ENCODE peak calls at places on chromosome 21, in six cellular contexts. S, J, V, T, O and Z are unnamed samples.

GRCh38 chr21:35394634-35395369 is 345.7 kb upstream of the RUNX1 start:
- DNase-seq in S (no peak), J (no peak), V (no peak), T (no peak), O (no peak), Z (no peak)

GRCh38 chr21:14864211-14865021 is 200.4 kb downstream of the NRIP1 start:
- DNase-seq in S (peak), J (peak), V (no peak), T (peak), O (no peak), Z (peak)

GRCh38 chr21:39097981-39098380 is 85.3 kb downstream of the PSMG1 start:
- DNase-seq in S (no peak), J (no peak), V (no peak), T (no peak), O (no peak), Z (no peak)

GRCh38 chr21:27076035-27076434 is 109.1 kb upstream of the ADAMTS5 start:
- DNase-seq in S (no peak), J (no peak), V (no peak), T (no peak), O (no peak), Z (no peak)

GRCh38 chr21:31577280-31577679 is 82.2 kb upstream of the SOD1 start:
- DNase-seq in S (no peak), J (no peak), V (no peak), T (no peak), O (no peak), Z (no peak)

GRCh38 chr21:44262338-44263048 is 796 bp upstream of the DNMT3L start:
- DNase-seq in S (no peak), J (no peak), V (no peak), T (no peak), O (no peak), Z (no peak)

GRCh38 chr21:24076179-24076578 is 1531.1 kb downstream of the MRPL39 start:
- DNase-seq in S (no peak), J (no peak), V (no peak), T (no peak), O (peak), Z (no peak)

GRCh38 chr21:44885615-44886014 is 12.1 kb upstream of the PTTG1IP start:
- DNase-seq in S (no peak), J (no peak), V (no peak), T (no peak), O (no peak), Z (no peak)

GRCh38 chr21:45974073-45975016 is 7.2 kb upstream of the COL6A1 start:
- DNase-seq in S (peak), J (no peak), V (peak), T (peak), O (no peak), Z (no peak)

GRCh38 chr21:16419188-16419874 is 689.5 kb downstream of the USP25 start:
- DNase-seq in S (peak), J (peak), V (peak), T (peak), O (peak), Z (peak)

GRCh38 chr21:25732091-25732760 is 2.5 kb downstream of the ATP5PF start:
- DNase-seq in S (no peak), J (no peak), V (no peak), T (no peak), O (no peak), Z (peak)

GRCh38 chr21:14545906-14546480 is at the start of gene SAMSN1:
- DNase-seq in S (peak), J (no peak), V (no peak), T (no peak), O (no peak), Z (no peak)

GRCh38 chr21:38289697-38290096 is 32.9 kb downstream of the KCNJ15 start:
- DNase-seq in S (peak), J (no peak), V (no peak), T (no peak), O (no peak), Z (no peak)

GRCh38 chr21:45265721-45266517 is 21.8 kb downstream of the POFUT2 start:
- DNase-seq in S (no peak), J (peak), V (no peak), T (no peak), O (no peak), Z (no peak)

GRCh38 chr21:36763305-36763704 is 64.4 kb downstream of the SIM2 start:
- DNase-seq in S (no peak), J (no peak), V (no peak), T (no peak), O (no peak), Z (no peak)

GRCh38 chr21:36552458-36552800 is 72.5 kb upstream of the CLDN14 start:
- DNase-seq in S (no peak), J (no peak), V (no peak), T (no peak), O (no peak), Z (no peak)

GRCh38 chr21:38756746-38757145 is 49.0 kb upstream of the ETS2 start:
- DNase-seq in S (no peak), J (no peak), V (no peak), T (no peak), O (no peak), Z (no peak)

GRCh38 chr21:44713846-44714245 is 2.5 kb upstream of the TSPEAR start:
- DNase-seq in S (no peak), J (no peak), V (no peak), T (no peak), O (no peak), Z (no peak)

GRCh38 chr21:31064803-31065202 is 26.5 kb upstream of the KRTAP19-8 start:
- DNase-seq in S (no peak), J (no peak), V (no peak), T (no peak), O (no peak), Z (no peak)

GRCh38 chr21:41167348-41168342 is at the start of gene BACE2:
- DNase-seq in S (peak), J (peak), V (peak), T (peak), O (no peak), Z (peak)

GRCh38 chr21:41635874-41636273 is 127.9 kb upstream of the TMPRSS2 start:
- DNase-seq in S (no peak), J (no peak), V (no peak), T (no peak), O (no peak), Z (no peak)

GRCh38 chr21:45478816-45479669 is 63.2 kb downstream of the SLC19A1 start:
- DNase-seq in S (no peak), J (no peak), V (no peak), T (no peak), O (no peak), Z (no peak)

GRCh38 chr21:37257526-37257966 is 9.6 kb downstream of the VPS26C start:
- DNase-seq in S (peak), J (peak), V (no peak), T (peak), O (no peak), Z (no peak)

GRCh38 chr21:15293251-15293650 is 228.5 kb upstream of the NRIP1 start:
- DNase-seq in S (no peak), J (no peak), V (no peak), T (no peak), O (no peak), Z (no peak)